ENCODE peak calls at places on chromosomes 13 and 19, in nine cellular contexts. One of them, this sample, is unnamed.

GRCh38 chr19:46480409-46480808 is 9.0 kb upstream of the PNMA8A start:
- DNase-seq in CD4-positive, alpha-beta T cell: no peak
- DNase-seq in GM13976: no peak
- DNase-seq in HL-60: no peak
- DNase-seq in astrocyte: peak; percentile 73
- DNase-seq in HCT116: no peak
- DNase-seq in heart left ventricle: peak; percentile 54
- DNase-seq in progenitor cell of endocrine pancreas: no peak
- DNase-seq in activated CD8-positive, alpha-beta T cell treated with anti-CD3 and anti-CD28 coated beads for 36 hours: no peak
- DNase-seq in this sample: peak; percentile 48

GRCh38 chr13:30863231-30863630 is 42.8 kb upstream of the MEDAG start:
- DNase-seq in CD4-positive, alpha-beta T cell: no peak
- DNase-seq in GM13976: no peak
- DNase-seq in HL-60: no peak
- DNase-seq in astrocyte: no peak
- DNase-seq in HCT116: no peak
- DNase-seq in heart left ventricle: no peak
- DNase-seq in progenitor cell of endocrine pancreas: no peak
- DNase-seq in activated CD8-positive, alpha-beta T cell treated with anti-CD3 and anti-CD28 coated beads for 36 hours: no peak
- DNase-seq in this sample: no peak

GRCh38 chr13:98542568-98543379 is 34.1 kb downstream of the STK24 start:
- DNase-seq in CD4-positive, alpha-beta T cell: no peak
- DNase-seq in GM13976: no peak
- DNase-seq in HL-60: peak; percentile 58
- DNase-seq in astrocyte: no peak
- DNase-seq in HCT116: no peak
- DNase-seq in heart left ventricle: no peak
- DNase-seq in progenitor cell of endocrine pancreas: no peak
- DNase-seq in activated CD8-positive, alpha-beta T cell treated with anti-CD3 and anti-CD28 coated beads for 36 hours: peak; percentile 62
- DNase-seq in this sample: no peak

GRCh38 chr13:87235621-87236020 is 435.6 kb upstream of the SLITRK5 start:
- DNase-seq in CD4-positive, alpha-beta T cell: no peak
- DNase-seq in GM13976: no peak
- DNase-seq in HL-60: no peak
- DNase-seq in astrocyte: peak; percentile 54
- DNase-seq in HCT116: no peak
- DNase-seq in heart left ventricle: no peak
- DNase-seq in progenitor cell of endocrine pancreas: no peak
- DNase-seq in activated CD8-positive, alpha-beta T cell treated with anti-CD3 and anti-CD28 coated beads for 36 hours: no peak
- DNase-seq in this sample: no peak

GRCh38 chr13:107842562-107843180 is 372.7 kb downstream of the LIG4 start:
- DNase-seq in CD4-positive, alpha-beta T cell: no peak
- DNase-seq in GM13976: no peak
- DNase-seq in HL-60: no peak
- DNase-seq in astrocyte: peak; percentile 76
- DNase-seq in HCT116: no peak
- DNase-seq in heart left ventricle: no peak
- DNase-seq in progenitor cell of endocrine pancreas: no peak
- DNase-seq in activated CD8-positive, alpha-beta T cell treated with anti-CD3 and anti-CD28 coated beads for 36 hours: no peak
- DNase-seq in this sample: no peak

GRCh38 chr13:38819596-38819995 is 132.7 kb downstream of the FREM2 start:
- DNase-seq in CD4-positive, alpha-beta T cell: no peak
- DNase-seq in GM13976: no peak
- DNase-seq in HL-60: no peak
- DNase-seq in astrocyte: no peak
- DNase-seq in HCT116: no peak
- DNase-seq in heart left ventricle: no peak
- DNase-seq in progenitor cell of endocrine pancreas: no peak
- DNase-seq in activated CD8-positive, alpha-beta T cell treated with anti-CD3 and anti-CD28 coated beads for 36 hours: no peak
- DNase-seq in this sample: no peak

GRCh38 chr13:99686157-99686572 is 184.9 kb downstream of the TM9SF2 start:
- DNase-seq in CD4-positive, alpha-beta T cell: no peak
- DNase-seq in GM13976: no peak
- DNase-seq in HL-60: no peak
- DNase-seq in astrocyte: peak; percentile 20
- DNase-seq in HCT116: no peak
- DNase-seq in heart left ventricle: peak; percentile 53
- DNase-seq in progenitor cell of endocrine pancreas: no peak
- DNase-seq in activated CD8-positive, alpha-beta T cell treated with anti-CD3 and anti-CD28 coated beads for 36 hours: no peak
- DNase-seq in this sample: no peak

GRCh38 chr13:49954674-49955455 is 18.7 kb upstream of the SPRYD7 start:
- DNase-seq in CD4-positive, alpha-beta T cell: no peak
- DNase-seq in GM13976: no peak
- DNase-seq in HL-60: no peak
- DNase-seq in astrocyte: no peak
- DNase-seq in HCT116: no peak
- DNase-seq in heart left ventricle: no peak
- DNase-seq in progenitor cell of endocrine pancreas: no peak
- DNase-seq in activated CD8-positive, alpha-beta T cell treated with anti-CD3 and anti-CD28 coated beads for 36 hours: no peak
- DNase-seq in this sample: no peak

GRCh38 chr19:2578911-2579677 is 103.2 kb downstream of the GADD45B start:
- DNase-seq in CD4-positive, alpha-beta T cell: peak; percentile 53
- DNase-seq in GM13976: peak; percentile 85
- DNase-seq in HL-60: peak; percentile 75
- DNase-seq in astrocyte: peak; percentile 86
- DNase-seq in HCT116: peak; percentile 78
- DNase-seq in heart left ventricle: peak; percentile 92
- DNase-seq in progenitor cell of endocrine pancreas: peak; percentile 78
- DNase-seq in activated CD8-positive, alpha-beta T cell treated with anti-CD3 and anti-CD28 coated beads for 36 hours: peak; percentile 78
- DNase-seq in this sample: peak; percentile 89

GRCh38 chr19:54561840-54562239 is 11.8 kb upstream of the LILRA2 start:
- DNase-seq in CD4-positive, alpha-beta T cell: no peak
- DNase-seq in GM13976: no peak
- DNase-seq in HL-60: no peak
- DNase-seq in astrocyte: no peak
- DNase-seq in HCT116: no peak
- DNase-seq in heart left ventricle: no peak
- DNase-seq in progenitor cell of endocrine pancreas: no peak
- DNase-seq in activated CD8-positive, alpha-beta T cell treated with anti-CD3 and anti-CD28 coated beads for 36 hours: no peak
- DNase-seq in this sample: no peak

GRCh38 chr19:10892256-10892655 is 20.9 kb downstream of the CARM1 start:
- DNase-seq in CD4-positive, alpha-beta T cell: no peak
- DNase-seq in GM13976: no peak
- DNase-seq in HL-60: no peak
- DNase-seq in astrocyte: no peak
- DNase-seq in HCT116: no peak
- DNase-seq in heart left ventricle: no peak
- DNase-seq in progenitor cell of endocrine pancreas: no peak
- DNase-seq in activated CD8-positive, alpha-beta T cell treated with anti-CD3 and anti-CD28 coated beads for 36 hours: no peak
- DNase-seq in this sample: no peak

GRCh38 chr13:107770541-107770940 is 444.8 kb downstream of the LIG4 start:
- DNase-seq in CD4-positive, alpha-beta T cell: no peak
- DNase-seq in GM13976: no peak
- DNase-seq in HL-60: no peak
- DNase-seq in astrocyte: no peak
- DNase-seq in HCT116: no peak
- DNase-seq in heart left ventricle: no peak
- DNase-seq in progenitor cell of endocrine pancreas: no peak
- DNase-seq in activated CD8-positive, alpha-beta T cell treated with anti-CD3 and anti-CD28 coated beads for 36 hours: no peak
- DNase-seq in this sample: no peak

GRCh38 chr19:57587529-57587928 is 3.6 kb downstream of the ZIK1 start:
- DNase-seq in CD4-positive, alpha-beta T cell: no peak
- DNase-seq in GM13976: no peak
- DNase-seq in HL-60: no peak
- DNase-seq in astrocyte: peak; percentile 79
- DNase-seq in HCT116: no peak
- DNase-seq in heart left ventricle: no peak
- DNase-seq in progenitor cell of endocrine pancreas: no peak
- DNase-seq in activated CD8-positive, alpha-beta T cell treated with anti-CD3 and anti-CD28 coated beads for 36 hours: no peak
- DNase-seq in this sample: no peak

GRCh38 chr13:77584111-77584510 is 48.6 kb downstream of the SCEL start:
- DNase-seq in CD4-positive, alpha-beta T cell: no peak
- DNase-seq in GM13976: no peak
- DNase-seq in HL-60: no peak
- DNase-seq in astrocyte: no peak
- DNase-seq in HCT116: no peak
- DNase-seq in heart left ventricle: no peak
- DNase-seq in progenitor cell of endocrine pancreas: no peak
- DNase-seq in activated CD8-positive, alpha-beta T cell treated with anti-CD3 and anti-CD28 coated beads for 36 hours: no peak
- DNase-seq in this sample: no peak

GRCh38 chr13:94301487-94301886 is 178.0 kb downstream of the DCT start:
- DNase-seq in CD4-positive, alpha-beta T cell: no peak
- DNase-seq in GM13976: no peak
- DNase-seq in HL-60: no peak
- DNase-seq in astrocyte: no peak
- DNase-seq in HCT116: no peak
- DNase-seq in heart left ventricle: no peak
- DNase-seq in progenitor cell of endocrine pancreas: no peak
- DNase-seq in activated CD8-positive, alpha-beta T cell treated with anti-CD3 and anti-CD28 coated beads for 36 hours: no peak
- DNase-seq in this sample: no peak

GRCh38 chr19:50736338-50736737 is 13.2 kb downstream of the CLEC11A start:
- DNase-seq in CD4-positive, alpha-beta T cell: no peak
- DNase-seq in GM13976: no peak
- DNase-seq in HL-60: no peak
- DNase-seq in astrocyte: no peak
- DNase-seq in HCT116: no peak
- DNase-seq in heart left ventricle: no peak
- DNase-seq in progenitor cell of endocrine pancreas: no peak
- DNase-seq in activated CD8-positive, alpha-beta T cell treated with anti-CD3 and anti-CD28 coated beads for 36 hours: no peak
- DNase-seq in this sample: no peak

GRCh38 chr19:40116075-40116474 is 25.3 kb upstream of the ZNF780A start:
- DNase-seq in CD4-positive, alpha-beta T cell: no peak
- DNase-seq in GM13976: no peak
- DNase-seq in HL-60: no peak
- DNase-seq in astrocyte: no peak
- DNase-seq in HCT116: no peak
- DNase-seq in heart left ventricle: no peak
- DNase-seq in progenitor cell of endocrine pancreas: no peak
- DNase-seq in activated CD8-positive, alpha-beta T cell treated with anti-CD3 and anti-CD28 coated beads for 36 hours: no peak
- DNase-seq in this sample: no peak

GRCh38 chr13:46679369-46680180 is 117.4 kb downstream of the ESD start:
- DNase-seq in CD4-positive, alpha-beta T cell: no peak
- DNase-seq in GM13976: peak; percentile 64
- DNase-seq in HL-60: no peak
- DNase-seq in astrocyte: no peak
- DNase-seq in HCT116: no peak
- DNase-seq in heart left ventricle: no peak
- DNase-seq in progenitor cell of endocrine pancreas: no peak
- DNase-seq in activated CD8-positive, alpha-beta T cell treated with anti-CD3 and anti-CD28 coated beads for 36 hours: peak; percentile 61
- DNase-seq in this sample: no peak

GRCh38 chr13:48485447-48485846 is 47.4 kb downstream of the RCBTB2 start:
- DNase-seq in CD4-positive, alpha-beta T cell: no peak
- DNase-seq in GM13976: no peak
- DNase-seq in HL-60: no peak
- DNase-seq in astrocyte: no peak
- DNase-seq in HCT116: no peak
- DNase-seq in heart left ventricle: no peak
- DNase-seq in progenitor cell of endocrine pancreas: no peak
- DNase-seq in activated CD8-positive, alpha-beta T cell treated with anti-CD3 and anti-CD28 coated beads for 36 hours: no peak
- DNase-seq in this sample: no peak

GRCh38 chr19:18995804-18996241 is 37.5 kb downstream of the SUGP2 start:
- DNase-seq in CD4-positive, alpha-beta T cell: no peak
- DNase-seq in GM13976: peak; percentile 66
- DNase-seq in HL-60: peak; percentile 66
- DNase-seq in astrocyte: peak; percentile 89
- DNase-seq in HCT116: peak; percentile 23
- DNase-seq in heart left ventricle: peak; percentile 78
- DNase-seq in progenitor cell of endocrine pancreas: no peak
- DNase-seq in activated CD8-positive, alpha-beta T cell treated with anti-CD3 and anti-CD28 coated beads for 36 hours: peak; percentile 30
- DNase-seq in this sample: peak; percentile 45
- TF ChIP-seq CTCF in CD4-positive, alpha-beta T cell: no peak
- TF ChIP-seq CTCF in GM13976: no peak
- TF ChIP-seq CTCF in HL-60: peak; percentile 53
- TF ChIP-seq CTCF in astrocyte: peak; percentile 67
- TF ChIP-seq CTCF in HCT116: peak; percentile 73
- TF ChIP-seq CTCF in heart left ventricle: no peak
- TF ChIP-seq CTCF in progenitor cell of endocrine pancreas: peak; percentile 41
- TF ChIP-seq CTCF in activated CD8-positive, alpha-beta T cell treated with anti-CD3 and anti-CD28 coated beads for 36 hours: no peak
- TF ChIP-seq CTCF in this sample: peak; percentile 22

DNA sequence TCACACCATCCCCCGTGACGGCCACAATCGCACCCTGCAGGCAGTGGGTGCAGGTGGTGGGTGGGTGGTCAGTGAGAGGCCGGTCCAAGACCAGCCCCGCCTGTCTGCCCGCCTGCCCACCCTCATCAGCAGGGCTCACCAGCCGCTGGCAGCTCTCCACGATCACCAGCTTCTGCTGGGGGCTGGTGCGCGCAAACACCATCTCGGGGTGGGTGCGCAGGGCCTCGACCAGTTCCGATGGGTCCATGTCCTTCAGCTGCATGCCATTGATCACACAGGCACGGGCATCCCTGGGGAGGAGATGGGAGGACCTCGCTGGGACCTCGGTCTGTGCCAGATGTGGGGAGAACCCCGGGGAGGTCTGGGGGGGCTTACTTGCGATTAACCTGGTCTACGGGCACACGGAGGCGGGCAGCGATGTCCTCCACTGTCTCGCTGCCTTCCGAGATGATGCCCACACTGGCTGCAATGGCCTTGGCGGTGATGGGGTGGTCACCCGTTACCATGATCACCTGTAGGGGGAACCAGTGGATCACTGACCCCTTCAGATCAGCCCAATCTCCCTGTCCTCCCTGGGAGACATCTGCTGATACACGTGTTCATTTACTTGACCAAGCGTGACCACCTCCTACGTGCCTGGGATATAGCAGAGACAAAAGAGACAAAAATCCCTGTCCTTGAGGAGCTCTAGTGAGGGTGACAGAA is 8.0 kb downstream of the ATP4A start:
- DNase-seq in CD4-positive, alpha-beta T cell: no peak
- DNase-seq in GM13976: peak; percentile 66
- DNase-seq in HL-60: no peak
- DNase-seq in astrocyte: no peak
- DNase-seq in HCT116: peak; percentile 40
- DNase-seq in heart left ventricle: no peak
- DNase-seq in progenitor cell of endocrine pancreas: no peak
- DNase-seq in activated CD8-positive, alpha-beta T cell treated with anti-CD3 and anti-CD28 coated beads for 36 hours: peak; percentile 31
- DNase-seq in this sample: peak; percentile 53
- TF ChIP-seq CTCF in CD4-positive, alpha-beta T cell: no peak
- TF ChIP-seq CTCF in GM13976: no peak
- TF ChIP-seq CTCF in HL-60: no peak
- TF ChIP-seq CTCF in astrocyte: peak; percentile 23
- TF ChIP-seq CTCF in HCT116: peak; percentile 30
- TF ChIP-seq CTCF in heart left ventricle: no peak
- TF ChIP-seq CTCF in progenitor cell of endocrine pancreas: peak; percentile 53
- TF ChIP-seq CTCF in activated CD8-positive, alpha-beta T cell treated with anti-CD3 and anti-CD28 coated beads for 36 hours: peak; percentile 42
- TF ChIP-seq CTCF in this sample: peak; percentile 44

DNA sequence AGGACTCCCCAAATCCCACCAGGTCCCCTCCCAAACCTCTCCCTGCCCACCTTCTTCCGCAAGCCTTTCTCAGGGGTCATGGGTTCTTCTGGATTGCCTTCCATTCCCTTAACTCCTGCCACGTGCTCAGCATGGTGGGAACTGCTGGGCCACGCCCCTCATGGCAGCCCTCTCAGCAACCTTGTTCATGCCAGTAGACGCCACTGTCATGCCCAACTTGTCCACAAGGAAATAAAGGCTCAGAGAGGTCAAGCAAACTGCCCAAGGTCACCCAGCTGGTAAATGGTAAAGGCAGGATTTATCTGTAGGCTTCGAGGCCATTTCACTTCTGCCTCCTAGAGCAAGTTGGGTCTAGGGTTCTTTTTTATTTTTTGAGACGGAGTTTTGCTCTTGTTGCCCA is 10.9 kb downstream of the PRAM1 start:
- DNase-seq in CD4-positive, alpha-beta T cell: no peak
- DNase-seq in GM13976: no peak
- DNase-seq in HL-60: no peak
- DNase-seq in astrocyte: no peak
- DNase-seq in HCT116: no peak
- DNase-seq in heart left ventricle: no peak
- DNase-seq in progenitor cell of endocrine pancreas: no peak
- DNase-seq in activated CD8-positive, alpha-beta T cell treated with anti-CD3 and anti-CD28 coated beads for 36 hours: no peak
- DNase-seq in this sample: no peak
- TF ChIP-seq CTCF in CD4-positive, alpha-beta T cell: no peak
- TF ChIP-seq CTCF in GM13976: no peak
- TF ChIP-seq CTCF in HL-60: no peak
- TF ChIP-seq CTCF in astrocyte: no peak
- TF ChIP-seq CTCF in HCT116: peak; percentile 33
- TF ChIP-seq CTCF in heart left ventricle: no peak
- TF ChIP-seq CTCF in progenitor cell of endocrine pancreas: peak; percentile 13
- TF ChIP-seq CTCF in activated CD8-positive, alpha-beta T cell treated with anti-CD3 and anti-CD28 coated beads for 36 hours: no peak
- TF ChIP-seq CTCF in this sample: no peak

GRCh38 chr19:15812059-15812722 is 3.3 kb downstream of the OR10H1 start:
- DNase-seq in CD4-positive, alpha-beta T cell: peak; percentile 6
- DNase-seq in GM13976: no peak
- DNase-seq in HL-60: peak; percentile 43
- DNase-seq in astrocyte: no peak
- DNase-seq in HCT116: peak; percentile 72
- DNase-seq in heart left ventricle: no peak
- DNase-seq in progenitor cell of endocrine pancreas: no peak
- DNase-seq in activated CD8-positive, alpha-beta T cell treated with anti-CD3 and anti-CD28 coated beads for 36 hours: peak; percentile 28
- DNase-seq in this sample: no peak
- TF ChIP-seq CTCF in CD4-positive, alpha-beta T cell: peak; percentile 43
- TF ChIP-seq CTCF in GM13976: peak; percentile 2
- TF ChIP-seq CTCF in HL-60: peak; percentile 14
- TF ChIP-seq CTCF in astrocyte: no peak
- TF ChIP-seq CTCF in HCT116: peak; percentile 85
- TF ChIP-seq CTCF in heart left ventricle: no peak
- TF ChIP-seq CTCF in progenitor cell of endocrine pancreas: no peak
- TF ChIP-seq CTCF in activated CD8-positive, alpha-beta T cell treated with anti-CD3 and anti-CD28 coated beads for 36 hours: no peak
- TF ChIP-seq CTCF in this sample: no peak

This sample was measured in nephron progenitor cell.